ENCODE peak calls at places on chromosome 7, in four cellular contexts. S, R, Z and F are unnamed samples. For H3K36me3, the result is how much of the 10 kb centered on the place peaks cover.

GRCh38 chr7:56188823-56189346 is 72.7 kb upstream of the NUPR2 start:
- DNase-seq in R (no peak), Z (no peak), S (no peak), F (no peak)

GRCh38 chr7:27096756-27097514 is 1.1 kb upstream of the HOXA1 start:
- DNase-seq in R (peak), S (peak), Z (no peak), F (no peak)

GRCh38 chr7:157682064-157682945 is 345.5 kb downstream of the DNAJB6 start:
- DNase-seq in S (no peak), Z (no peak), R (no peak), F (no peak)

GRCh38 chr7:149836434-149836833 is 1.7 kb upstream of the ZNF862 start:
- DNase-seq in S (no peak), R (no peak), Z (no peak), F (no peak)

GRCh38 chr7:143205560-143206293 is 16.1 kb upstream of the TAS2R40 start:
- DNase-seq in R (no peak), Z (peak), S (no peak), F (no peak)

GRCh38 chr7:92778972-92779371 is 57.4 kb downstream of the CDK6 start:
- DNase-seq in S (no peak), Z (no peak), R (peak), F (no peak)

GRCh38 chr7:26609082-26609481 is 255.3 kb downstream of the SKAP2 start:
- DNase-seq in R (no peak), Z (no peak), S (no peak), F (no peak)

GRCh38 chr7:6026011-6026819 is 5.0 kb upstream of the ANKRD61 start:
- DNase-seq in S (peak), R (peak), Z (peak), F (peak)

GRCh38 chr7:70190266-70190665 is 592.0 kb downstream of the AUTS2 start:
- DNase-seq in Z (no peak), S (no peak), R (peak), F (no peak)

GRCh38 chr7:6636741-6637543 is at the start of gene ZNF316:
- DNase-seq in S (peak), Z (peak), R (peak), F (no peak)

GRCh38 chr7:120583835-120584586 is 273.9 kb downstream of the TSPAN12 start:
- DNase-seq in R (peak), Z (no peak), S (no peak), F (no peak)

GRCh38 chr7:72028267-72028666 is 383.9 kb downstream of the CALN1 start:
- DNase-seq in R (no peak), S (no peak), Z (no peak), F (no peak)

GRCh38 chr7:31327071-31327470 is 13.5 kb downstream of the NEUROD6 start:
- DNase-seq in S (no peak), Z (no peak), R (peak), F (no peak)

GRCh38 chr7:116692599-116693308 is 20.8 kb downstream of the MET start:
- DNase-seq in Z (peak), R (peak), S (no peak), F (no peak)

GRCh38 chr7:39613577-39613976 is 9.8 kb upstream of the RALA start:
- DNase-seq in S (no peak), R (peak), Z (no peak), F (no peak)

GRCh38 chr7:131533566-131534561 is 22.6 kb downstream of the PODXL start:
- DNase-seq in Z (no peak), R (no peak), S (no peak), F (no peak)

GRCh38 chr7:130365511-130366441 is 14.5 kb upstream of the CPA1 start:
- DNase-seq in Z (peak), S (no peak), R (peak), F (no peak)

GRCh38 chr7:11232462-11232861 is 258.8 kb downstream of the PHF14 start:
- DNase-seq in Z (no peak), R (peak), S (no peak), F (no peak)

GRCh38 chr7:122970740-122971725 is 24.5 kb downstream of the TAS2R16 start:
- DNase-seq in S (no peak), R (no peak), Z (no peak), F (no peak)

GRCh38 chr7:141460781-141461715 is 90.2 kb upstream of the AGK start:
- DNase-seq in S (no peak), R (peak), Z (no peak), F (no peak)

GRCh38 chr7:20440472-20441105 is 109.9 kb downstream of the ITGB8 start:
- DNase-seq in Z (peak), R (peak), S (peak), F (peak)

GRCh38 chr7:33196194-33196593 is 66.8 kb downstream of the BBS9 start:
- DNase-seq in Z (no peak), S (no peak), R (peak), F (no peak)

GRCh38 chr7:94264756-94265155 is 129.9 kb upstream of the COL1A2 start:
- DNase-seq in Z (no peak), R (peak), S (no peak), F (no peak)
- H3K27ac ChIP-seq in Z (no peak), R (no peak), S (no peak), F (no peak)

GRCh38 chr7:1437155-1437880 is 22.0 kb downstream of the MICALL2 start:
- DNase-seq in S (no peak), R (no peak), Z (no peak), F (no peak)
- H3K36me3 ChIP-seq in S (under half), R (under half), Z (under half), F (under half)

GRCh38 chr7:43195768-43196167 is 83.3 kb downstream of the HECW1 start:
- DNase-seq in R (no peak), S (no peak), Z (no peak), F (no peak)

GRCh38 chr7:43196379-43196778 is 83.9 kb downstream of the HECW1 start:
- DNase-seq in S (no peak), R (peak), Z (no peak), F (no peak)

GRCh38 chr7:43193061-43193460 is 80.6 kb downstream of the HECW1 start:
- DNase-seq in R (no peak), S (no peak), Z (no peak), F (no peak)

GRCh38 chr7:43193905-43194304 is 81.5 kb downstream of the HECW1 start:
- DNase-seq in R (no peak), S (no peak), Z (no peak), F (no peak)

DNA sequence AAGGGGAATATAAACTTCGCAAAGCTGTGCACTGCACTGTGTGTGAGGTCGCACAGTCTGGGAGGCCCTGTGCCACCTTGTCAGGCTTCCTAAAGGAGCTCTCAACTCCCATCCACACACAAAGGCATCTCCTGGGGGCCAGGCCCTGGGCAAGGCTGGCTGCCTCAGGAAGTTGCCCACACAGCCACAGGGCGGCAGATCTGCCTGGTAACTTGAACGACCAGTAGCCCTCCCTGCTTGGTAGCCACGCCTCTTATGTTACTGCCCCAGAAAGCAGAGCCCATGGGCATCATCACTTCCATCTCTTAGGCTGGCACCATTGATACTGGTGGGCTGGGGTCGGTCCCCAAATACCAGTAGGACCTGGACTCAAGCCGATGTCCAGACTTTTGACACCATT is 82.8 kb downstream of the HECW1 start:
- DNase-seq in R (no peak), S (no peak), Z (no peak), F (no peak)
- H3K27ac ChIP-seq in R (no peak), S (no peak), Z (no peak), F (no peak)

DNA sequence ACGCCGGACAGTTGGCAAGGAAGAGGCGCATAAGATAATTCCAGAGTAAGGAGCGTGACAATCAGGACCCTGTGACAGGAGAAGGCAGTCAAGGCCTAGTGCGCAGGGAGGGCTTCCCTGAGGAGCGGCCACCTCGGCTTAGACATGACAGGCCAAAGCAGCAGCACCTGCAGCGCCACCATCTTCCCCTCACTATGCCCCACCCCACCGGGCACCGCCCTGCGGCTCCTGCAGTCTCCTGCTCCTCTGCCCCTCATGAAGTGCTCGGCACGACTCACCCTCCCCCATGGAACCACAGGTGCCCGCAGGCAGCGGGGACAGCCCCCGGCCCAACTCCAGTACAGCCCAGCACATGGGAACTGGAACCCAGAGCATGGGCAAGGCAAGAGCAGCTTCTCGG is 11.8 kb downstream of the MAD1L1 start:
- DNase-seq in S (no peak), R (no peak), Z (no peak), F (no peak)
- H3K36me3 ChIP-seq in S (under half), R (under half), Z (under half), F (half or more)

GRCh38 chr7:22809902-22810642 is 12.6 kb downstream of the TOMM7 start:
- DNase-seq in S (no peak), R (no peak), Z (no peak), F (no peak)
- H3K27ac ChIP-seq in S (no peak), R (no peak), Z (no peak), F (peak)

GRCh38 chr7:50607524-50608125 is 42.4 kb upstream of the DDC start:
- DNase-seq in Z (no peak), S (no peak), R (peak), F (no peak)
- H3K36me3 ChIP-seq in Z (under half), S (under half), R (under half), F (under half)

GRCh38 chr7:73573791-73574190 is 4.6 kb downstream of the TBL2 start:
- DNase-seq in Z (no peak), R (no peak), S (no peak), F (no peak)

GRCh38 chr7:73577627-73578341 is 595 bp downstream of the TBL2 start:
- DNase-seq in S (peak), R (peak), Z (peak), F (no peak)

GRCh38 chr7:73573276-73573675 is 5.1 kb downstream of the TBL2 start:
- DNase-seq in R (no peak), S (no peak), Z (no peak), F (no peak)

GRCh38 chr7:73582664-73583202 is 4.4 kb upstream of the TBL2 start:
- DNase-seq in S (no peak), Z (no peak), R (no peak), F (no peak)

DNA sequence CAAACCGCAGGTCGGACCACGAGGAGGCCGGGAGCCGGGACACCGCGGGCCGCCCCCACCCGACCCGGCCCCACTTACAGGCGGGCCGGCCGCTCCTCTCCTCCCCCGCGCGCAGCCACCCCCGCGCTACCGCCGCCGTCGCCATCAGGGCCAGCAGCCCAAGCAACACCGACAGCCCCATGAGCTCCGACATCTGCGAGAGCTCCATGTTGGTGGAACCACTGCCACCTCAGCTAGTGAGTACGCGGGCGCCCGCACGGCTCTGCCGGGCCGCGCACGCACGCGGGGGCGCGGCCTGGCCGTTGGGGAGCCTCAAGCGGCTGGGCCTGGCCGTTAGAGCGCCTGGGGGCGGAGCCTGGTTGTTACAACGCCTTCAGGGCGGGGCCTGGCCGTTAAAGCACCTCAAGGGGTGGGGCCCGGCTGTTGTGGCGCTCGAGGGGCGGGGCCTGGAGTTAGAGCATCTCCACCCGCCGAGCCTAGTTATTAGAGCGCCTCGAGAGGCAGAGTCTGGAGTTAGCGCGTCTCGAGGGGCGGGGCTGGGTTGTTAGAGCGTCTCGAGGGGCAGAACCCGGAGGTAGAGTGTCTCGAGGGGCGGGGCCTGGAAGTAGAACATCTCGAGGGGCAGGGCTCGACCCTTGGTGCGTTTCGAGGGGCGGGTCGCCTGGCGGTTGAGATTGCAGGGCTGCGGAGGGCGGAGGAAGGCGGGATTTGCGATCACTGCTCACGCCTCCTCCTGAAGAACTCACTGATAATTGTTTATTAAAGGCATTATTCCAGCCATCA is at the start of gene TBL2:
- DNase-seq in Z (peak), S (peak), R (peak), F (peak)
- H3K27ac ChIP-seq in Z (peak), S (peak), R (peak), F (no peak)

DNA sequence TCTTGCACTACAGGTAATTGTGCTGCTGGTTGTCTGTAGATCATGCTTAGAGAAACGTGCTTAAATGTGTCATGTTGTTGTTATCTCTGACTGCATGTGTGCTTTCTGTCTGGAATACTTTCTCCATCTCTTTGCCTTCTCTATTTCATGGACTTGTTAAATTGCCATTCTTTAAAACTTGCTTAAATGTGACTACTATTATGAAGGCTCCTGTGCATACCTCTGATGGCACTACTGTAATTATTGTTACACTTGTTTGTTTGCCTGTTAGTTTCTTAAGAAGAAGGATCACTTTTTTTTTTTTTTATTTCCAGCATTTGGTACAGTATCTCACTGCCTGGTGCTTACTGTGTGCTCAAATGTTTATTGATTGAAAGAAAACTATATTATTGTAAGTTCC is 41.6 kb downstream of the KMT2E start:
- DNase-seq in Z (no peak), S (no peak), R (no peak), F (no peak)
- H3K36me3 ChIP-seq in Z (under half), S (under half), R (under half), F (under half)

GRCh38 chr7:137925754-137926153 is 76.1 kb downstream of the CREB3L2 start:
- DNase-seq in S (no peak), Z (no peak), R (no peak), F (no peak)

GRCh38 chr7:137925091-137925490 is 76.8 kb downstream of the CREB3L2 start:
- DNase-seq in S (no peak), Z (no peak), R (peak), F (no peak)

GRCh38 chr7:137930616-137931015 is 71.3 kb downstream of the CREB3L2 start:
- DNase-seq in Z (no peak), R (peak), S (no peak), F (no peak)

GRCh38 chr7:137928626-137929025 is 73.3 kb downstream of the CREB3L2 start:
- DNase-seq in S (no peak), R (no peak), Z (no peak), F (no peak)

GRCh38 chr7:137927386-137927785 is 74.5 kb downstream of the CREB3L2 start:
- DNase-seq in R (no peak), S (no peak), Z (no peak), F (no peak)
- H3K27ac ChIP-seq in R (peak), S (no peak), Z (no peak), F (no peak)

GRCh38 chr7:106247827-106248201 is 37.0 kb downstream of the NAMPT start:
- DNase-seq in S (no peak), Z (no peak), R (no peak), F (no peak)
- H3K36me3 ChIP-seq in S (under half), Z (under half), R (under half), F (under half)